ENCODE peak calls at places on chromosomes 11 and 22, in eight cellular contexts. V is thoracic aorta, C is adrenal gland, K is heart left ventricle, Z is dorsolateral prefrontal cortex, R is MG63, P is AG04450, X is PC-3. A is an unnamed sample.

GRCh38 chr11:112481893-112482292 is 221.2 kb upstream of the PLET1 start:
- DNase-seq in V (no peak), C (peak), K (no peak), Z (no peak), R (no peak), P (no peak), X (no peak), A (no peak)

GRCh38 chr11:17505146-17505545 is 28.5 kb upstream of the ABCC8 start:
- DNase-seq in P (no peak), X (no peak), V (no peak), C (no peak), K (no peak), Z (no peak), R (no peak), A (no peak)

GRCh38 chr11:27467181-27467913 is 5.2 kb downstream of the LGR4 start:
- DNase-seq in V (no peak), Z (no peak), K (no peak), C (no peak), X (no peak), P (no peak), R (no peak), A (no peak)

GRCh38 chr22:23119492-23120414 is 22.0 kb downstream of the RSPH14 start:
- DNase-seq in R (no peak), V (no peak), K (peak), C (no peak), Z (no peak), X (no peak), P (no peak), A (no peak)

GRCh38 chr11:134224710-134225662 is 515 bp downstream of the VPS26B start:
- DNase-seq in V (peak), C (peak), K (peak), X (peak), R (peak), P (no peak), Z (peak), A (peak)

GRCh38 chr11:69238562-69239319 is 55.2 kb upstream of the MYEOV start:
- DNase-seq in K (no peak), R (no peak), P (no peak), Z (no peak), V (no peak), C (peak), X (no peak), A (no peak)

GRCh38 chr11:129703846-129704245 is 111.8 kb upstream of the TMEM45B start:
- DNase-seq in P (no peak), X (peak), V (no peak), K (no peak), Z (no peak), R (no peak), C (no peak), A (peak)

GRCh38 chr11:27013741-27014415 is 20.0 kb downstream of the FIBIN start:
- DNase-seq in C (no peak), R (no peak), Z (no peak), V (no peak), K (no peak), X (no peak), P (no peak), A (no peak)

GRCh38 chr11:16395601-16396000 is 39.3 kb upstream of the SOX6 start:
- DNase-seq in X (no peak), R (no peak), Z (no peak), C (no peak), V (no peak), K (no peak), P (no peak), A (no peak)

GRCh38 chr22:44263547-44263946 is 49.2 kb downstream of the SHISAL1 start:
- DNase-seq in V (no peak), Z (no peak), R (no peak), K (no peak), P (no peak), X (no peak), C (no peak), A (no peak)

GRCh38 chr11:3052109-3052479 is 5.1 kb downstream of the CARS1 start:
- DNase-seq in V (no peak), K (no peak), P (no peak), X (no peak), Z (no peak), R (no peak), C (no peak), A (no peak)
- H3K4me3 ChIP-seq in V (no peak), K (no peak), P (no peak), X (no peak), Z (no peak), R (no peak), C (no peak), A (no peak)

GRCh38 chr22:36381513-36382079 is 6.2 kb downstream of the MYH9 start:
- DNase-seq in X (peak), R (no peak), V (no peak), K (no peak), P (no peak), Z (no peak), C (no peak), A (no peak)
- H3K4me3 ChIP-seq in X (no peak), R (no peak), V (peak), K (no peak), P (no peak), Z (no peak), C (no peak), A (no peak)

GRCh38 chr11:11250470-11250869 is 102.6 kb downstream of the CSNK2A3 start:
- DNase-seq in V (no peak), X (no peak), P (no peak), Z (no peak), K (no peak), C (no peak), R (no peak), A (no peak)

GRCh38 chr11:11251394-11251970 is 101.6 kb downstream of the CSNK2A3 start:
- DNase-seq in Z (no peak), C (no peak), V (no peak), X (no peak), K (no peak), R (no peak), P (no peak), A (no peak)

GRCh38 chr11:11252403-11252802 is 100.6 kb downstream of the CSNK2A3 start:
- DNase-seq in Z (no peak), K (no peak), V (no peak), P (no peak), X (no peak), C (no peak), R (no peak), A (no peak)

GRCh38 chr11:11253487-11253886 is 99.6 kb downstream of the CSNK2A3 start:
- DNase-seq in P (no peak), Z (no peak), V (no peak), K (no peak), X (no peak), R (no peak), C (no peak), A (no peak)

GRCh38 chr11:11253995-11254394 is 99.1 kb downstream of the CSNK2A3 start:
- DNase-seq in Z (no peak), P (no peak), V (no peak), R (no peak), X (no peak), K (no peak), C (no peak), A (no peak)
- H3K4me3 ChIP-seq in Z (no peak), P (no peak), V (no peak), R (no peak), X (no peak), K (no peak), C (no peak), A (no peak)

DNA sequence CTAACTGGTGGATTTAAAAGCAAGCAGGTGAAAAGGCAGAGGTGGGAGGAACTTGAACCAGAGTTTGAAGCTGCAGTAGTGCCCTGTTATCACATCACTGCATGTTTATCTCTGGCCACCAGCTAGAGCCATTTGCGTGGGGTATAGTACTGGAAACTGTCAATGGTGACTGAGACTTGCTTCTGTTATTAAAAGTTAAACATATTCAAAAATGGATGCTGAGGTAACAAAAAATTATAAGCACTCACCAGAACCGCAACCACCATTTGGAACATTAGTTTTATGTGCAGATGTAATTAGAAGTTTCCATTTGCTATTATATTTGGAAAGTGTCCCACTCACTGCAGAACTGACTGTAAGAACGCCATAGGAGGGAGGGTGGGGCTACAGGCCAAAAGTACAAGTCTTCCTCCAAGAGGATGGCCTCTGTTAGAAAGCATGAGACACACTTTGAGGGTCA is 1.2 kb upstream of the CD59 start:
- DNase-seq in R (no peak), X (no peak), V (no peak), Z (no peak), P (no peak), K (no peak), C (no peak), A (no peak)
- H3K4me3 ChIP-seq in R (peak), X (peak), V (no peak), Z (no peak), P (peak), K (no peak), C (no peak), A (no peak)

DNA sequence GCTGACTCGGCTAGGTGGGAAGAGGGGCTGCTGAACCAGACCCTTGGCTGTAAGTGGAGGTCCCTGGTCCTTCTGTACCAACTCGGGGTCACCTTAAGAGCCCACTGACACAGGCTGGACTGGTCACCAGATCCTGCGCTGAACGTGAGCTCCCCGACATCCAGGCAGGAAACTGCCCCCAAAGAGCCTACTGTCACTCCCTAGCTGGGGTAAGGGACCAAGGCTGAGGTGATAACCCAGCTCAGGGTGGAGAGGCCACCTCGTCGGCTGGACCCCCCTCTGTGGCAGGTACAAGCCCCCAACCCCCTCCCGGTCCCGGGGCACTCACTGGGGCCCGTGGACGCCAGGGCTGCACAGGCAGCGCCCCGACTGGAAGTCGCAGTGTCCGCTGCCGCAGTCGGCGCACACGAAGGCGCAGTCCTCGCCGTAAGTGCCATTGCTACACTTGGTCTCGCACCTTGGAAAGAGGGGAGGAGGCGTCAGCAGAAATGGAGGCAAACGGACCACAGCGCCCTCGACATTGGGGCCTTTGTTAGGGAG is 7.5 kb downstream of the SCARF2 start:
- DNase-seq in V (no peak), Z (no peak), P (no peak), X (no peak), R (no peak), C (no peak), K (peak), A (no peak)
- H3K4me3 ChIP-seq in V (peak), Z (peak), P (no peak), X (no peak), R (no peak), C (no peak), K (no peak), A (no peak)

GRCh38 chr11:64008283-64008931 is 22.2 kb downstream of the OTUB1 start:
- DNase-seq in Z (no peak), P (no peak), V (no peak), R (no peak), X (no peak), C (no peak), K (no peak), A (no peak)

GRCh38 chr11:64006468-64006867 is 20.2 kb downstream of the OTUB1 start:
- DNase-seq in R (no peak), C (no peak), K (no peak), Z (no peak), P (no peak), V (no peak), X (no peak), A (no peak)

GRCh38 chr11:64007160-64007628 is 21.0 kb downstream of the OTUB1 start:
- DNase-seq in P (no peak), V (no peak), R (peak), X (peak), C (no peak), Z (no peak), K (no peak), A (no peak)

GRCh38 chr11:64009234-64009633 is 23.0 kb downstream of the OTUB1 start:
- DNase-seq in V (no peak), K (no peak), P (no peak), C (no peak), X (no peak), R (no peak), Z (no peak), A (no peak)

GRCh38 chr11:64007629-64008282 is 21.5 kb downstream of the OTUB1 start:
- DNase-seq in Z (peak), K (peak), C (peak), R (no peak), P (no peak), X (no peak), V (no peak), A (peak)
- H3K4me3 ChIP-seq in Z (peak), K (peak), C (peak), R (no peak), P (peak), X (peak), V (peak), A (no peak)